ENCODE peak calls at places on chromosomes 12 and 14, in seven cellular contexts. E is anterior cingulate cortex, V is mucosa of gallbladder, M is HCEC 1CT, C is body of pancreas, Y is epithelial cell of esophagus, A is Right ventricle myocardium superior. F is an unnamed sample.

GRCh38 chr12:54360717-54361456 is 3.4 kb downstream of the GPR84 start:
- DNase-seq in M (peak), V (peak), E (peak), Y (peak), C (peak), A (peak), F (no peak)

GRCh38 chr14:26113930-26114329 is 483.9 kb downstream of the NOVA1 start:
- DNase-seq in M (no peak), C (no peak), Y (no peak), A (no peak), V (no peak), E (no peak), F (no peak)

GRCh38 chr12:104536841-104537240 is 80.1 kb downstream of the CHST11 start:
- DNase-seq in M (no peak), E (no peak), A (no peak), C (no peak), Y (peak), V (no peak), F (no peak)

GRCh38 chr14:33848706-33849454 is 102.0 kb downstream of the EGLN3 start:
- DNase-seq in E (peak), Y (peak), M (no peak), V (peak), A (peak), C (peak), F (peak)

GRCh38 chr12:120278137-120279069 is 12.9 kb upstream of the PXN start:
- DNase-seq in E (no peak), Y (no peak), M (no peak), V (no peak), A (no peak), C (no peak), F (no peak)

GRCh38 chr12:93098077-93098476 is 169.0 kb upstream of the EEA1 start:
- DNase-seq in C (peak), V (peak), A (peak), M (peak), E (no peak), Y (peak), F (no peak)

GRCh38 chr12:9648701-9649531 is 20.6 kb upstream of the CLEC2D start:
- DNase-seq in V (no peak), M (peak), C (no peak), Y (peak), E (no peak), A (no peak), F (no peak)

GRCh38 chr14:54207075-54207474 is 189.7 kb upstream of the CDKN3 start:
- DNase-seq in V (no peak), A (no peak), Y (peak), C (no peak), M (peak), E (no peak), F (no peak)

GRCh38 chr12:32964981-32965585 is 68.5 kb upstream of the PKP2 start:
- DNase-seq in Y (no peak), M (no peak), C (no peak), A (no peak), E (no peak), V (no peak), F (no peak)

GRCh38 chr14:97602438-97603117 is 805.4 kb downstream of the VRK1 start:
- DNase-seq in Y (no peak), M (no peak), V (no peak), E (no peak), C (peak), A (peak), F (no peak)

GRCh38 chr12:56810918-56811317 is 47.8 kb downstream of the HSD17B6 start:
- DNase-seq in M (no peak), Y (no peak), A (no peak), C (no peak), V (no peak), E (no peak), F (no peak)

GRCh38 chr14:105475916-105476845 is 1.6 kb downstream of the CRIP2 start:
- DNase-seq in E (peak), V (peak), Y (peak), C (peak), A (peak), M (no peak), F (no peak)

GRCh38 chr12:108304633-108305032 is 34.5 kb downstream of the CMKLR1 start:
- DNase-seq in E (no peak), C (no peak), M (no peak), Y (no peak), V (no peak), A (no peak), F (no peak)

GRCh38 chr12:106986135-106986534 is 811 bp downstream of the MTERF2 start:
- DNase-seq in Y (no peak), V (no peak), E (no peak), A (no peak), C (no peak), M (no peak), F (no peak)

GRCh38 chr14:55000381-55000780 is 26.5 kb downstream of the WDHD1 start:
- DNase-seq in M (peak), A (no peak), C (no peak), V (no peak), Y (no peak), E (no peak), F (no peak)

GRCh38 chr12:121579190-121579791 is 1.5 kb downstream of the KDM2B start:
- DNase-seq in E (peak), C (peak), Y (no peak), A (peak), M (peak), V (no peak), F (no peak)

GRCh38 chr12:117125275-117125613 is 26.0 kb upstream of the TESC start:
- DNase-seq in V (no peak), M (no peak), A (no peak), C (no peak), Y (no peak), E (peak), F (no peak)

GRCh38 chr14:88688386-88688785 is 104.4 kb downstream of the EML5 start:
- DNase-seq in V (no peak), C (no peak), Y (no peak), E (no peak), A (no peak), M (no peak), F (no peak)

GRCh38 chr12:113005759-113006158 is 27.4 kb downstream of the OAS2 start:
- DNase-seq in A (no peak), M (peak), C (no peak), V (no peak), E (no peak), Y (peak), F (no peak)

GRCh38 chr14:50531595-50532501 is 521 bp downstream of the MAP4K5 start:
- DNase-seq in C (peak), V (peak), A (peak), Y (peak), E (peak), M (peak), F (peak)

GRCh38 chr12:48356041-48356768 is 5.5 kb upstream of the ZNF641 start:
- DNase-seq in V (no peak), A (no peak), Y (peak), M (no peak), C (no peak), E (no peak), F (no peak)

GRCh38 chr14:100842799-100843198 is 16.9 kb downstream of the MEG3 start:
- DNase-seq in V (peak), M (peak), A (peak), E (peak), Y (no peak), C (no peak), F (no peak)

F was measured in DMS 273 treated with DMSO at 0.1 percent for 48 hours.